ENCODE peak calls at places on chromosome 1, in five cellular contexts. F is mesothelial cell of epicardium; A is stimulated activated CD4-positive, alpha-beta T cell treated with anti-CD3 and anti-CD28 coated beads, Interleukin-1b, Interleukin-23, amount 100 ng/mL, for 24 hours; N is GM03348; G is stimulated activated CD8-positive, alpha-beta memory T cell treated with anti-CD3 and anti-CD28 coated beads, Interleukin-15, amount 100 ng/mL, for 48 hours. Z is an unnamed sample.

GRCh38 chr1:183002797-183003594 is 20.2 kb upstream of the LAMC1 start:
- DNase-seq in G (no peak), F (no peak), A (no peak), N (peak), Z (no peak)

GRCh38 chr1:224488806-224489584 is 54.4 kb upstream of the WDR26 start:
- DNase-seq in A (no peak), G (no peak), F (no peak), N (no peak), Z (no peak)

GRCh38 chr1:54577612-54578011 is 29.6 kb downstream of the ACOT11 start:
- DNase-seq in N (no peak), F (no peak), G (no peak), A (no peak), Z (no peak)

GRCh38 chr1:184800876-184801275 is 46.2 kb upstream of the EDEM3 start:
- DNase-seq in A (no peak), N (no peak), G (no peak), F (no peak), Z (no peak)

GRCh38 chr1:223765719-223766340 is 53.5 kb downstream of the CAPN2 start:
- DNase-seq in A (no peak), F (no peak), N (no peak), G (no peak), Z (no peak)

GRCh38 chr1:246587606-246588005 is 21.4 kb downstream of the CNST start:
- DNase-seq in F (no peak), G (no peak), N (peak), A (no peak), Z (no peak)

GRCh38 chr1:7335224-7335879 is 435.7 kb upstream of the VAMP3 start:
- DNase-seq in A (no peak), F (no peak), G (no peak), N (no peak), Z (no peak)

GRCh38 chr1:41329662-41330587 is 31.3 kb upstream of the FOXO6 start:
- DNase-seq in A (no peak), G (no peak), F (no peak), N (no peak), Z (no peak)

Z was measured in NCI-H1930.